ENCODE peak calls at places on chromosomes 1 and 21, in five cellular contexts. One of them, this sample, is unnamed.

GRCh38 chr1:70057500-70057899 is 147.9 kb downstream of the LRRC40 start:
- DNase-seq in suprapubic skin: no peak
- DNase-seq in K562: no peak
- DNase-seq in vagina: no peak
- DNase-seq in GM23338: no peak
- DNase-seq in this sample: no peak

GRCh38 chr1:163155606-163156005 is 47.1 kb downstream of the RGS5 start:
- DNase-seq in suprapubic skin: no peak
- DNase-seq in K562: no peak
- DNase-seq in GM23338: peak; percentile 25
- DNase-seq in vagina: no peak
- DNase-seq in this sample: no peak

GRCh38 chr1:40059960-40060337 is 19.4 kb downstream of the CAP1 start:
- DNase-seq in K562: no peak
- DNase-seq in suprapubic skin: no peak
- DNase-seq in vagina: no peak
- DNase-seq in GM23338: no peak
- DNase-seq in this sample: no peak

GRCh38 chr1:7299329-7299799 is 471.7 kb upstream of the VAMP3 start:
- DNase-seq in GM23338: peak; percentile 37
- DNase-seq in suprapubic skin: peak; percentile 49
- DNase-seq in vagina: no peak
- DNase-seq in K562: no peak
- DNase-seq in this sample: peak; percentile 68

GRCh38 chr1:66436378-66437135 is 97.4 kb upstream of the SGIP1 start:
- DNase-seq in GM23338: peak; percentile 43
- DNase-seq in suprapubic skin: no peak
- DNase-seq in K562: no peak
- DNase-seq in vagina: no peak
- DNase-seq in this sample: no peak

GRCh38 chr1:2165636-2166035 is 28.9 kb downstream of the FAAP20 start:
- DNase-seq in suprapubic skin: no peak
- DNase-seq in vagina: no peak
- DNase-seq in K562: no peak
- DNase-seq in GM23338: peak; percentile 66
- DNase-seq in this sample: no peak

GRCh38 chr21:25566645-25567044 is 40.6 kb downstream of the MRPL39 start:
- DNase-seq in K562: no peak
- DNase-seq in GM23338: no peak
- DNase-seq in suprapubic skin: no peak
- DNase-seq in vagina: no peak
- DNase-seq in this sample: no peak

GRCh38 chr1:185157599-185158469 is 867 bp downstream of the SWT1 start:
- DNase-seq in suprapubic skin: no peak
- DNase-seq in K562: peak; percentile 30
- DNase-seq in vagina: no peak
- DNase-seq in GM23338: peak; percentile 24
- DNase-seq in this sample: no peak

GRCh38 chr1:30191154-30191702 is 532.2 kb downstream of the MATN1 start:
- DNase-seq in K562: peak; percentile 95
- DNase-seq in GM23338: peak; percentile 19
- DNase-seq in suprapubic skin: no peak
- DNase-seq in vagina: peak; percentile 91
- DNase-seq in this sample: no peak

GRCh38 chr1:30447701-30448100 is 275.7 kb downstream of the MATN1 start:
- DNase-seq in suprapubic skin: peak; percentile 49
- DNase-seq in GM23338: no peak
- DNase-seq in K562: no peak
- DNase-seq in vagina: peak; percentile 85
- DNase-seq in this sample: no peak

GRCh38 chr1:248406721-248407692 is 4.2 kb downstream of the OR2T1 start:
- DNase-seq in GM23338: no peak
- DNase-seq in K562: no peak
- DNase-seq in vagina: no peak
- DNase-seq in suprapubic skin: no peak
- DNase-seq in this sample: no peak

GRCh38 chr21:36465481-36465880 is 14.4 kb downstream of the CLDN14 start:
- DNase-seq in GM23338: no peak
- DNase-seq in K562: no peak
- DNase-seq in vagina: no peak
- DNase-seq in suprapubic skin: no peak
- DNase-seq in this sample: no peak

GRCh38 chr21:41961753-41962152 is 7.9 kb upstream of the C2CD2 start:
- DNase-seq in suprapubic skin: no peak
- DNase-seq in GM23338: no peak
- DNase-seq in vagina: no peak
- DNase-seq in K562: no peak
- DNase-seq in this sample: no peak

GRCh38 chr1:234212764-234213406 is 160.4 kb upstream of the COA6 start:
- DNase-seq in K562: peak; percentile 45
- DNase-seq in vagina: no peak
- DNase-seq in GM23338: peak; percentile 84
- DNase-seq in suprapubic skin: no peak
- DNase-seq in this sample: no peak

GRCh38 chr21:38930838-38931237 is 125.1 kb downstream of the ETS2 start:
- DNase-seq in K562: no peak
- DNase-seq in suprapubic skin: no peak
- DNase-seq in vagina: no peak
- DNase-seq in GM23338: no peak
- DNase-seq in this sample: no peak

GRCh38 chr1:20366766-20367602 is 76.3 kb downstream of the VWA5B1 start:
- DNase-seq in GM23338: peak; percentile 92
- DNase-seq in vagina: no peak
- DNase-seq in suprapubic skin: no peak
- DNase-seq in K562: peak; percentile 20
- DNase-seq in this sample: no peak

GRCh38 chr1:189779034-189779433 is 698.6 kb downstream of the BRINP3 start:
- DNase-seq in K562: no peak
- DNase-seq in vagina: no peak
- DNase-seq in GM23338: no peak
- DNase-seq in suprapubic skin: no peak
- DNase-seq in this sample: no peak

GRCh38 chr1:86933562-86934377 is 19.3 kb downstream of the HS2ST1 start:
- DNase-seq in suprapubic skin: no peak
- DNase-seq in GM23338: peak; percentile 82
- DNase-seq in vagina: no peak
- DNase-seq in K562: peak; percentile 53
- DNase-seq in this sample: no peak

GRCh38 chr21:29849735-29850176 is 90.0 kb downstream of the GRIK1 start:
- DNase-seq in vagina: no peak
- DNase-seq in suprapubic skin: no peak
- DNase-seq in GM23338: peak; percentile 85
- DNase-seq in K562: peak; percentile 88
- DNase-seq in this sample: peak; percentile 35

GRCh38 chr1:77438239-77438913 is 156.6 kb downstream of the AK5 start:
- DNase-seq in vagina: no peak
- DNase-seq in suprapubic skin: no peak
- DNase-seq in GM23338: no peak
- DNase-seq in K562: no peak
- DNase-seq in this sample: no peak

GRCh38 chr1:161265305-161265704 is 6.8 kb downstream of the PCP4L1 start:
- DNase-seq in GM23338: no peak
- DNase-seq in suprapubic skin: no peak
- DNase-seq in vagina: no peak
- DNase-seq in K562: no peak
- DNase-seq in this sample: no peak

GRCh38 chr1:78667939-78668338 is 18.3 kb downstream of the IFI44 start:
- DNase-seq in K562: no peak
- DNase-seq in suprapubic skin: no peak
- DNase-seq in vagina: no peak
- DNase-seq in GM23338: no peak
- DNase-seq in this sample: no peak

GRCh38 chr1:2882968-2883696 is 81.6 kb upstream of the TTC34 start:
- DNase-seq in GM23338: peak; percentile 18
- DNase-seq in K562: no peak
- DNase-seq in suprapubic skin: no peak
- DNase-seq in vagina: no peak
- DNase-seq in this sample: no peak

GRCh38 chr1:41864471-41865040 is 54.2 kb downstream of the HIVEP3 start:
- DNase-seq in K562: no peak
- DNase-seq in GM23338: no peak
- DNase-seq in vagina: no peak
- DNase-seq in suprapubic skin: no peak
- DNase-seq in this sample: no peak

GRCh38 chr1:183454377-183454776 is 17.9 kb upstream of the SMG7 start:
- DNase-seq in K562: no peak
- DNase-seq in GM23338: no peak
- DNase-seq in vagina: no peak
- DNase-seq in suprapubic skin: no peak
- DNase-seq in this sample: no peak

GRCh38 chr21:33452362-33452761 is 27.4 kb downstream of the TMEM50B start:
- DNase-seq in vagina: no peak
- DNase-seq in K562: no peak
- DNase-seq in suprapubic skin: no peak
- DNase-seq in GM23338: no peak
- DNase-seq in this sample: no peak

GRCh38 chr1:109517337-109517736 is 7.8 kb upstream of the AMIGO1 start:
- DNase-seq in K562: no peak
- DNase-seq in suprapubic skin: no peak
- DNase-seq in GM23338: no peak
- DNase-seq in vagina: no peak
- DNase-seq in this sample: no peak

DNA sequence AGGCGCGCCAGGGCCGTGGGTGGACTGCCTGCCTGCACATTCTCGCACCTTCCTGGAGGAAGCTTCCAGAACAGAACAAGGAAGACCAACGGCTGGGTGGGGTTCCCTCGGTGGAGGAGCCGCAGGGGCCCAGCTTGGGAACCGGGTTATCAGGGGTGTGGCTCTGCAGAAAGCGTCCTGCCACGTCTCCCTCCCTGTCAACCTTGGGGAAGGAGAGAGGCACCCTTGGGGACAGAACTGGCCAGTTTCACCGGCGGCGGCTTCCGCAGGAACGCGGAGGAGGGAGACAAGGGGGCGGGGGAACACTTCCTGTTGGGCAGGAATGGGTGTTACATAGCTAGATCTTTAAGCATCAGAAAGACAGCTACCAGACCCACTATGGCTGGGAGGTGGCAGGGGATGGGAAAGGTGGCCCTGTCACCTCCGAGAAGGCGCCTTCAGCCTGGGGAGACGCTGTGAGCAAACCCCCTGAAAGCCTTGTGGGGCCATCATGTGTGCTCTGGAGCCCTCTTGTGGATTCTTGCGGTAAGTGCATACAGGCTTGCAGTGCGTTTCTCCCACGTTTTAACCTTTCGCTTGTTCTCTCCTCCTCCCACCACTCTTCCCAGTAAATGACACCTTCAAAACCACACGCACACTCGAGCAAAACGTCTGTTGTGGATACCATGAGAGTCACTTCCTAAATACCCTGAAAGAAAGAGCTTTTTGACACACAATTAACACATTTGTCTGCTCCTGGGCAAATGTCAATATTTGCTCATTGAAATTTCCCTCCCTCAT is 3.8 kb upstream of the PLEKHA6 start:
- DNase-seq in vagina: no peak
- DNase-seq in suprapubic skin: no peak
- DNase-seq in GM23338: peak; percentile 89
- DNase-seq in K562: peak; percentile 88
- DNase-seq in this sample: peak; percentile 74
- TF ChIP-seq POLR2AphosphoS5 in vagina: peak; percentile 62
- TF ChIP-seq POLR2AphosphoS5 in suprapubic skin: no peak
- TF ChIP-seq POLR2AphosphoS5 in GM23338: no peak
- TF ChIP-seq POLR2AphosphoS5 in K562: no peak
- TF ChIP-seq POLR2AphosphoS5 in this sample: no peak

GRCh38 chr1:56068210-56068609 is 511.2 kb downstream of the PLPP3 start:
- DNase-seq in K562: no peak
- DNase-seq in suprapubic skin: no peak
- DNase-seq in vagina: no peak
- DNase-seq in GM23338: no peak
- DNase-seq in this sample: no peak
- H3K4me1 ChIP-seq in K562: no peaks in the 10 kb centered on the region
- H3K4me1 ChIP-seq in suprapubic skin: peaks cover 21% of the 10 kb centered on the region
- H3K4me1 ChIP-seq in vagina: peaks cover 24% of the 10 kb centered on the region
- H3K4me1 ChIP-seq in GM23338: no peaks in the 10 kb centered on the region
- H3K4me1 ChIP-seq in this sample: no peaks in the 10 kb centered on the region

GRCh38 chr1:159587461-159587951 is at the start of gene APCS:
- DNase-seq in suprapubic skin: no peak
- DNase-seq in K562: no peak
- DNase-seq in vagina: no peak
- DNase-seq in GM23338: peak; percentile 26
- DNase-seq in this sample: no peak
- H3K27ac ChIP-seq in suprapubic skin: no peak within 1 kb of the TSS
- H3K27ac ChIP-seq in K562: no peak within 1 kb of the TSS
- H3K27ac ChIP-seq in vagina: no peak within 1 kb of the TSS
- H3K27ac ChIP-seq in GM23338: no peak within 1 kb of the TSS
- H3K27ac ChIP-seq in this sample: no peak within 1 kb of the TSS

GRCh38 chr1:17566892-17567291 is 27.4 kb downstream of the ARHGEF10L start:
- DNase-seq in GM23338: no peak
- DNase-seq in vagina: no peak
- DNase-seq in K562: no peak
- DNase-seq in suprapubic skin: no peak
- DNase-seq in this sample: no peak

GRCh38 chr1:17570228-17570627 is 30.7 kb downstream of the ARHGEF10L start:
- DNase-seq in GM23338: no peak
- DNase-seq in suprapubic skin: no peak
- DNase-seq in K562: no peak
- DNase-seq in vagina: no peak
- DNase-seq in this sample: no peak

GRCh38 chr1:17567582-17567981 is 28.1 kb downstream of the ARHGEF10L start:
- DNase-seq in suprapubic skin: no peak
- DNase-seq in GM23338: no peak
- DNase-seq in K562: no peak
- DNase-seq in vagina: no peak
- DNase-seq in this sample: no peak

GRCh38 chr1:17568014-17568413 is 28.5 kb downstream of the ARHGEF10L start:
- DNase-seq in suprapubic skin: no peak
- DNase-seq in GM23338: no peak
- DNase-seq in K562: no peak
- DNase-seq in vagina: no peak
- DNase-seq in this sample: no peak

DNA sequence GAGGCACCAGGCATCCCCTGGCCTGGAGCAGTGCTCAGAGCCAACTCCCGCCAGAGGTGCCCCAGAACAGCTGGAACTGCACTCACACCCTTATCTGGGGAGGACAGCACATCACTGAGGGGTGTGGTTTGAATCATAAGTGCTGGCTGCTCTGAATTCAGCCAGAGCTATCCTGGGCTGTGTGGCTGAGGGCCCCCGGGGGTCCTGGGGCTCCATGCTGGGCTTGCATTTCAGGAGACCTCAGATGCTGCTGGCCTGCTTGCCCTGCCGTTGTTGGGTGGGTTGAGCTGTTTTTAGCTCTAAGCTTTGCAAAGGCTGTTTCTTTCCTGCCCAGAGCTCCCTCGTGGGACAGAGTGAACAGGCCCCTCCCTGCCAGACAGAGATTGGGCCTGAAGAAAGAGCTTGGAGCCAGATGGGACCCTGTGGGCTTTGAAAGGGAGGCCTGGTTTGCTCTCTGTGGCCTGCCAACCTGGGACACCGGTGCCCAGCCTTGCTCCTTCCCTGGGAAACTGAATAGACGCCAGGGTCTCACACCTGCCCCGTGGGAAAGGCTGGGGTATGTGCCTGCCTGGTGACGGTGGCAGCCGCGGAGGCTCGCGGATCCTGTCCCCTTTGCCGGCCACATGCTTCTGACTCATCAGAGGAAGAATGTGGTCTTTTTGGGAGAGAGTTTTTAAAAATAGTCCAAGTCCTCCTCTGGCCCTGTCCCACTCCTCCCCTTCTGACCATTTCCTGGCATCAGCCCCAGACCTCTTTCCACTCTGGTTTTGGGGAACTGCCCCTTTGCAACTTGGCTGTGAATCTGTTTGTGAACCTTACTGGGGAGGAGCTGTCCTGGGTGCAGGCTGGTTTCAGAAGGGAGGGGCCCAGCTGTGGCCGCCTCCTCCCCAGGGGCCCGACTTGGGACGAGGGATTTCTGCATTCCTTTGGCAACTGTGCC is 30.0 kb downstream of the ARHGEF10L start:
- DNase-seq in vagina: no peak
- DNase-seq in GM23338: no peak
- DNase-seq in K562: peak; percentile 71
- DNase-seq in suprapubic skin: peak; percentile 91
- DNase-seq in this sample: peak; percentile 70
- TF ChIP-seq POLR2AphosphoS5 in vagina: peak; percentile 92
- TF ChIP-seq POLR2AphosphoS5 in GM23338: no peak
- TF ChIP-seq POLR2AphosphoS5 in K562: peak; percentile 48
- TF ChIP-seq POLR2AphosphoS5 in suprapubic skin: peak; percentile 61
- TF ChIP-seq POLR2AphosphoS5 in this sample: peak; percentile 84

This sample was measured in stomach.